ENCODE peak calls at places on chromosomes 5 and 9, in four cellular contexts. R is endothelial cell of umbilical vein, V is GM23248, G is fibroblast of lung. J is an unnamed sample.

GRCh38 chr5:126538579-126538978 is 56.4 kb downstream of the ALDH7A1 start:
- DNase-seq in R (no peak), V (no peak), G (no peak), J (no peak)

GRCh38 chr5:102018690-102019089 is 277.4 kb downstream of the SLCO4C1 start:
- DNase-seq in R (no peak), V (no peak), G (no peak), J (no peak)

GRCh38 chr9:123678878-123679329 is 251.0 kb downstream of the DENND1A start:
- DNase-seq in R (no peak), V (no peak), G (peak; percentile 54), J (peak; percentile 29)

GRCh38 chr5:89098199-89098756 is 215.3 kb upstream of the MEF2C start:
- DNase-seq in R (no peak), V (no peak), G (no peak), J (no peak)

GRCh38 chr5:172758836-172759149 is 12.2 kb downstream of the DUSP1 start:
- DNase-seq in R (no peak), V (no peak), G (no peak), J (no peak)

GRCh38 chr5:139246394-139246793 is 47.1 kb upstream of the MATR3 start:
- DNase-seq in R (peak; percentile 49), V (peak; percentile 75), G (no peak), J (peak; percentile 37)

GRCh38 chr5:171961117-171961516 is 45.3 kb downstream of the FBXW11 start:
- DNase-seq in R (no peak), V (no peak), G (no peak), J (peak; percentile 33)

GRCh38 chr5:78677777-78678668 is 29.5 kb upstream of the LHFPL2 start:
- DNase-seq in R (no peak), V (peak; percentile 96), G (peak; percentile 99), J (peak; percentile 96)

GRCh38 chr9:69314547-69314946 is 10.5 kb upstream of the ENTREP1 start:
- DNase-seq in R (no peak), V (no peak), G (no peak), J (no peak)

GRCh38 chr5:59173568-59173967 is 590.7 kb downstream of the RAB3C start:
- DNase-seq in R (no peak), V (peak; percentile 14), G (peak; percentile 83), J (no peak)

GRCh38 chr9:100308965-100309564 is 43.7 kb downstream of the TEX10 start:
- DNase-seq in R (no peak), V (peak; percentile 58), G (peak; percentile 19), J (no peak)

GRCh38 chr5:170570492-170570891 is 66.7 kb downstream of the KCNIP1 start:
- DNase-seq in R (no peak), V (no peak), G (no peak), J (no peak)

GRCh38 chr9:106622148-106622547 is 240.8 kb upstream of the ZNF462 start:
- DNase-seq in R (no peak), V (no peak), G (no peak), J (no peak)
- H3K4me3 ChIP-seq in R (no peak overlapping the region), V (no peak overlapping the region), G (no peak overlapping the region), J (no peak overlapping the region)

GRCh38 chr9:110141118-110141797 is 66.7 kb downstream of the C9orf152 start:
- DNase-seq in R (peak; percentile 81), V (peak; percentile 97), G (peak; percentile 90), J (peak; percentile 91)
- H3K9ac ChIP-seq in R (no peak overlapping the region), V (peak overlapping the region; percentile 4), G (no peak overlapping the region), J (peak overlapping the region; percentile 32)

GRCh38 chr5:62779010-62779422 is 200.4 kb downstream of the LRRC70 start:
- DNase-seq in R (peak; percentile 52), V (peak; percentile 81), G (peak; percentile 73), J (peak; percentile 90)
- H3K4me3 ChIP-seq in R (no peak overlapping the region), V (no peak overlapping the region), G (no peak overlapping the region), J (no peak overlapping the region)

GRCh38 chr5:177458122-177458681 is 11.6 kb downstream of the PRR7 start:
- DNase-seq in R (no peak), V (no peak), G (no peak), J (no peak)

GRCh38 chr5:177458912-177459350 is 12.3 kb downstream of the PRR7 start:
- DNase-seq in R (no peak), V (peak; percentile 70), G (peak; percentile 26), J (no peak)

GRCh38 chr5:177455661-177456590 is 9.3 kb downstream of the PRR7 start:
- DNase-seq in R (peak; percentile 84), V (peak; percentile 92), G (peak; percentile 90), J (peak; percentile 97)

GRCh38 chr5:177456591-177456964 is 10.0 kb downstream of the PRR7 start:
- DNase-seq in R (no peak), V (no peak), G (no peak), J (no peak)

GRCh38 chr5:177457239-177458121 is 10.9 kb downstream of the PRR7 start:
- DNase-seq in R (peak; percentile 95), V (peak; percentile 99), G (peak; percentile 97), J (peak; percentile 95)
- H3K9ac ChIP-seq in R (no peak overlapping the region), V (peak overlapping the region; percentile 51), G (no peak overlapping the region), J (no peak overlapping the region)

GRCh38 chr5:141558150-141558549 is 60.6 kb downstream of the DIAPH1 start:
- DNase-seq in R (no peak), V (peak; percentile 20), G (no peak), J (no peak)

GRCh38 chr5:141560141-141560540 is 58.7 kb downstream of the DIAPH1 start:
- DNase-seq in R (peak; percentile 64), V (peak; percentile 22), G (peak; percentile 22), J (peak; percentile 46)

GRCh38 chr5:141560725-141561483 is 57.9 kb downstream of the DIAPH1 start:
- DNase-seq in R (peak; percentile 99), V (peak; percentile 96), G (peak; percentile 99), J (peak; percentile 98)

GRCh38 chr5:141559481-141559880 is 59.3 kb downstream of the DIAPH1 start:
- DNase-seq in R (peak; percentile 4), V (peak; percentile 86), G (peak; percentile 70), J (peak; percentile 37)

GRCh38 chr5:141557681-141558136 is 61.1 kb downstream of the DIAPH1 start:
- DNase-seq in R (peak; percentile 94), V (peak; percentile 99), G (peak; percentile 99), J (peak; percentile 97)
- H3K4me3 ChIP-seq in R (peak overlapping the region; percentile 24), V (peak overlapping the region; percentile 46), G (peak overlapping the region; percentile 46), J (peak overlapping the region; percentile 78)

GRCh38 chr9:748861-749497 is 92.5 kb upstream of the DMRT1 start:
- DNase-seq in R (no peak), V (no peak), G (no peak), J (no peak)
- H3K9ac ChIP-seq in R (no peak overlapping the region), V (no peak overlapping the region), G (no peak overlapping the region), J (no peak overlapping the region)

DNA sequence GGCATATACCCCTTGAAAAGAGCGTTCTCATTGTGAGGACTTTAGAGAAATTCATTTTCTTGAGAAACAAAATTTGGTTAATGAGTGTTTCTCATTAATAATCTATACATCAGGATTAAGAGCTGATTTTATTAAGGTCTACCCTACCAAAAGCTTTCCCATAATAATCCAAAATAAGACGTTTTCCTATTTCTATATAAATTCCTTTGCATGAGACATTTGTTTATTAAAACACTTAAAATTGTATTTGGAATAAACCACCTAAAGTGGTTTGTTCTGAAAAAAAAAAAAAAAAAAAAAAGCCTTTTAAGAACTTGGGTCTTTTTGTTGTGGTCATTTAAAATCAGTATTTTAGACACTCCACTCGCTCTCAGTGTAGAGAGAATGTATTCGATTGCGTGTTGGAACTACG is 695 bp upstream of the TMOD1 start:
- DNase-seq in R (no peak), V (no peak), G (no peak), J (no peak)
- H3K4me3 ChIP-seq in R (no peak overlapping the region), V (peak overlapping the region; percentile 55), G (peak overlapping the region; percentile 29), J (peak overlapping the region; percentile 72)

DNA sequence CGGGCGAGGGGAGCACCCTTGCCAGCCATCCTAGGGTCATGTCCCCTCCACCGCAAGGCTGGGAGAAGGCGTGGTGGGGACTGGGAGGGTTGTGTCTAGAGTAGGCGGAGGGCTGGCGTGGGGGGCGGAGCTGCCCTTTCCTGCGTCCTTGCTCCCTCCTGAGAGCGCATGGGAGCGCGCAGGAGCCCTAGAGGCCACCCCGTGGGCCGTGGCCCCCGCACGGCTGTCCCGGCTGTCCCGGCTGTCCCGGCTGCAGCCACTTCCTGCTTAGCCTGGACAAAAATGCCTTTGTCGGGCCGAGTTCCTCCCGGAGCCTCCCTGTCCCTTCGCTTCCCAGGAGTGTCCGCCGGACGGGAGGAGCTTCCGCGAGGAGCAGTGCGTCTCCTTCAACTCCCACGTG is 4.9 kb downstream of the ADAMTSL2 start:
- DNase-seq in R (no peak), V (peak; percentile 26), G (no peak), J (no peak)
- H3K9ac ChIP-seq in R (no peak overlapping the region), V (no peak overlapping the region), G (no peak overlapping the region), J (no peak overlapping the region)

J was measured in adipocyte.